ENCODE peak calls at places on chromosome 10, in eight cellular contexts. E is A549, I is upper lobe of left lung, Y is sigmoid colon, H is SK-N-SH, F is stomach, D is tibial nerve, Q is transverse colon. W is an unnamed sample.

GRCh38 chr10:15430969-15431791 is 60.1 kb upstream of the FAM171A1 start:
- DNase-seq in Y (no peak), I (no peak), F (no peak), Q (no peak), D (no peak), H (no peak), E (no peak), W (no peak)

GRCh38 chr10:43945908-43946307 is 297.2 kb upstream of the ZNF32 start:
- DNase-seq in D (no peak), E (no peak), Q (no peak), F (peak; percentile 14), H (no peak), I (no peak), Y (no peak), W (no peak)

GRCh38 chr10:133441780-133442179 is 12.0 kb upstream of the SCART1 start:
- DNase-seq in H (peak; percentile 12), Q (no peak), I (no peak), D (no peak), E (no peak), F (peak; percentile 21), Y (no peak), W (no peak)

GRCh38 chr10:105807930-105808587 is 1167.0 kb downstream of the SORCS3 start:
- DNase-seq in E (no peak), Y (no peak), Q (no peak), H (no peak), D (no peak), F (no peak), I (no peak), W (no peak)

GRCh38 chr10:113454341-113455061 is 98.4 kb upstream of the HABP2 start:
- DNase-seq in F (peak; percentile 67), E (peak; percentile 65), H (peak; percentile 69), Q (peak; percentile 46), D (no peak), I (peak; percentile 47), Y (peak; percentile 69), W (peak; percentile 28)

GRCh38 chr10:125153693-125154490 is 6.5 kb downstream of the CTBP2 start:
- DNase-seq in I (no peak), Y (no peak), D (no peak), Q (no peak), F (peak; percentile 58), E (no peak), H (no peak), W (no peak)

GRCh38 chr10:104683567-104683966 is 42.5 kb downstream of the SORCS3 start:
- DNase-seq in D (no peak), E (no peak), H (no peak), F (no peak), Q (no peak), I (no peak), Y (no peak), W (no peak)

GRCh38 chr10:97034958-97035769 is 150.6 kb downstream of the SLIT1 start:
- DNase-seq in Q (no peak), H (no peak), D (no peak), Y (no peak), I (no peak), E (no peak), F (no peak), W (no peak)

GRCh38 chr10:132497083-132497680 is 40.4 kb upstream of the INPP5A start:
- DNase-seq in I (no peak), Y (peak; percentile 59), H (no peak), Q (no peak), F (no peak), E (no peak), D (no peak), W (no peak)

GRCh38 chr10:12587408-12587807 is 238.1 kb downstream of the CAMK1D start:
- DNase-seq in E (no peak), I (no peak), Q (no peak), H (no peak), D (no peak), Y (peak; percentile 48), F (no peak), W (no peak)

GRCh38 chr10:100614416-100614815 is 78.7 kb downstream of the HIF1AN start:
- DNase-seq in Y (no peak), I (no peak), D (no peak), E (no peak), H (no peak), Q (no peak), F (no peak), W (no peak)

GRCh38 chr10:132961-133898 is 2.0 kb upstream of the ZMYND11 start:
- DNase-seq in Y (no peak), D (no peak), E (no peak), F (no peak), I (no peak), Q (no peak), H (no peak), W (no peak)

GRCh38 chr10:26931223-26931622 is 70.5 kb upstream of the ABI1 start:
- DNase-seq in D (no peak), I (peak; percentile 38), H (no peak), Q (peak; percentile 66), E (no peak), F (peak; percentile 57), Y (no peak), W (no peak)

GRCh38 chr10:70652761-70653657 is 19.3 kb upstream of the ADAMTS14 start:
- DNase-seq in F (no peak), Q (no peak), Y (peak; percentile 84), E (no peak), I (peak; percentile 26), H (peak; percentile 45), D (no peak), W (no peak)

GRCh38 chr10:86218842-86219241 is 147.8 kb downstream of the GRID1 start:
- DNase-seq in E (no peak), Y (no peak), D (no peak), F (no peak), Q (no peak), I (no peak), H (no peak), W (no peak)

GRCh38 chr10:44786451-44786850 is 124.7 kb upstream of the TMEM72 start:
- DNase-seq in F (no peak), Q (no peak), H (no peak), I (no peak), E (no peak), D (no peak), Y (no peak), W (peak; percentile 54)

GRCh38 chr10:121459765-121460453 is 138.3 kb downstream of the FGFR2 start:
- DNase-seq in D (no peak), F (no peak), I (no peak), H (no peak), Y (peak; percentile 71), Q (no peak), E (no peak), W (no peak)

GRCh38 chr10:19713800-19714525 is 102.3 kb upstream of the PLXDC2 start:
- DNase-seq in Y (no peak), Q (no peak), I (no peak), E (no peak), D (no peak), F (no peak), H (no peak), W (no peak)

GRCh38 chr10:14478639-14479038 is 147.9 kb upstream of the FRMD4A start:
- DNase-seq in D (peak; percentile 63), I (no peak), Q (no peak), F (peak; percentile 49), Y (peak; percentile 77), E (peak; percentile 28), H (peak; percentile 65), W (peak; percentile 78)

GRCh38 chr10:60042262-60042661 is 135.9 kb upstream of the CCDC6 start:
- DNase-seq in D (no peak), H (no peak), Q (no peak), F (no peak), E (no peak), Y (no peak), I (no peak), W (no peak)

GRCh38 chr10:62182595-62182994 is 86.0 kb downstream of the RTKN2 start:
- DNase-seq in H (no peak), F (no peak), Q (no peak), E (no peak), Y (no peak), D (no peak), I (no peak), W (no peak)

GRCh38 chr10:121681171-121681752 is 83.0 kb upstream of the FGFR2 start:
- DNase-seq in Q (no peak), H (no peak), I (no peak), E (no peak), D (no peak), F (no peak), Y (no peak), W (no peak)

GRCh38 chr10:68223535-68224165 is 8.3 kb downstream of the ATOH7 start:
- DNase-seq in Q (peak; percentile 27), Y (no peak), F (no peak), H (no peak), I (no peak), D (no peak), E (no peak), W (no peak)
- TF ChIP-seq CTCF in Q (peak; percentile 17), Y (no peak), F (no peak), H (peak; percentile 7), I (no peak), D (no peak), E (no peak), W (no peak)

GRCh38 chr10:78396754-78397153 is 363.1 kb downstream of the RPS24 start:
- DNase-seq in E (no peak), D (no peak), F (no peak), I (no peak), Q (no peak), H (no peak), Y (no peak), W (no peak)
- TF ChIP-seq EP300 in E (no peak), D (no peak), F (no peak), I (no peak), Q (no peak), H (no peak), Y (no peak), W (no peak)

GRCh38 chr10:31820096-31820495 is 108.5 kb downstream of the ARHGAP12 start:
- DNase-seq in Q (no peak), I (no peak), H (no peak), E (no peak), D (no peak), Y (no peak), F (no peak), W (no peak)
- TF ChIP-seq CTCF in Q (no peak), I (no peak), H (no peak), E (no peak), D (no peak), Y (no peak), F (no peak), W (no peak)

DNA sequence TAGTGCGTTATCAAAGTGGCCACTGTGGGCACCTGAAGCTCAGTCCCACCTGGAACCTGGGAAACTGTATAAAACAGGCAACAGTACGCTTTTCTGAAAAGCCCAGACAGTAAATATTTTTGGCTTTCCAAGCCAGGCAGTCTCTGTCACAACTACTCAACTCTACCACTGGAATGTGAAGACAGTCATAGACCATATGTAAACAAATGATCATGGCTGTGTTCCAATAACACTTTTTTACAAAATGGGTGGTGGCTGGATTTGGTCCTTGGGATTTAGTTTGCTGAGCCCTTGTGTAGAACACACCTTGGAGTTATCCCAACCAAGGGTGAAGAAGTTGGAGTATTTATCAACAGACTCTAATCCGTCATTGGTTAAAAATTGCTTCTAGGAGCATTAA is 259.9 kb downstream of the SKIDA1 start:
- DNase-seq in E (peak; percentile 38), Y (no peak), H (no peak), Q (no peak), F (no peak), D (no peak), I (no peak), W (no peak)
- TF ChIP-seq EP300 in E (no peak), Y (no peak), H (no peak), Q (no peak), F (no peak), D (no peak), I (no peak), W (no peak)

W was measured in ovary.